ENCODE peak calls at places on chromosomes 1 and 21, in five cellular contexts. F is CD4-positive, alpha-beta T cell; Q is GM04504; V is T-helper 1 cell; I is iPS-NIHi11. U is an unnamed sample.

GRCh38 chr1:40861227-40862003 is 748 bp downstream of the CITED4 start:
- DNase-seq in F (peak; percentile 24), Q (no peak), V (no peak), I (peak; percentile 53), U (peak; percentile 10)

GRCh38 chr21:34360488-34361241 is 3.1 kb upstream of the KCNE2 start:
- DNase-seq in Q (no peak), V (no peak), F (no peak), I (no peak), U (no peak)

GRCh38 chr1:223478606-223479005 is 85.4 kb downstream of the CCDC185 start:
- DNase-seq in I (no peak), V (no peak), Q (no peak), F (no peak), U (no peak)

GRCh38 chr1:240189386-240189989 is 97.8 kb downstream of the FMN2 start:
- DNase-seq in V (no peak), Q (no peak), I (peak; percentile 55), F (no peak), U (no peak)

GRCh38 chr1:245039196-245039595 is 115.6 kb upstream of the KIF26B start:
- DNase-seq in I (no peak), Q (no peak), F (no peak), V (no peak), U (no peak)

GRCh38 chr1:118862755-118863154 is 125.4 kb downstream of the TBX15 start:
- DNase-seq in I (no peak), V (no peak), Q (no peak), F (no peak), U (no peak)

GRCh38 chr1:39631361-39632331 is 7.8 kb downstream of the HEYL start:
- DNase-seq in F (no peak), V (no peak), I (no peak), Q (no peak), U (no peak)

GRCh38 chr1:232954594-232955365 is 4.4 kb downstream of the NTPCR start:
- DNase-seq in Q (no peak), I (no peak), F (no peak), V (no peak), U (no peak)

GRCh38 chr1:16072616-16073484 is 601 bp downstream of the FAM131C start:
- DNase-seq in Q (no peak), F (no peak), V (no peak), I (peak; percentile 59), U (no peak)

GRCh38 chr1:66527688-66528087 is 6.3 kb upstream of the SGIP1 start:
- DNase-seq in F (no peak), I (no peak), Q (no peak), V (no peak), U (no peak)

GRCh38 chr1:15151377-15151806 is 2.2 kb upstream of the TMEM51 start:
- DNase-seq in F (no peak), I (no peak), V (no peak), Q (no peak), U (no peak)

GRCh38 chr1:110579460-110579859 is 26.7 kb downstream of the KCNA2 start:
- DNase-seq in I (no peak), Q (no peak), V (no peak), F (no peak), U (no peak)

GRCh38 chr21:22474403-22474802 is 1476.2 kb downstream of the NCAM2 start:
- DNase-seq in F (no peak), Q (no peak), V (no peak), I (no peak), U (no peak)

GRCh38 chr1:203296456-203297073 is 8.8 kb upstream of the BTG2 start:
- DNase-seq in I (no peak), F (no peak), V (no peak), Q (peak; percentile 31), U (no peak)

GRCh38 chr1:194175251-194175650 is 988.8 kb upstream of the B3GALT2 start:
- DNase-seq in Q (no peak), V (no peak), F (no peak), I (no peak), U (no peak)

GRCh38 chr21:37945036-37945435 is 28.8 kb upstream of the KCNJ6 start:
- DNase-seq in V (no peak), I (no peak), Q (no peak), F (no peak), U (no peak)

GRCh38 chr1:25111706-25112105 is 120.6 kb downstream of the SYF2 start:
- DNase-seq in I (no peak), F (no peak), V (no peak), Q (no peak), U (no peak)

GRCh38 chr1:225529726-225530125 is 101.9 kb upstream of the LBR start:
- DNase-seq in I (no peak), F (no peak), V (no peak), Q (no peak), U (no peak)

GRCh38 chr1:180627411-180627810 is 4.4 kb upstream of the XPR1 start:
- DNase-seq in Q (no peak), I (no peak), F (no peak), V (no peak), U (no peak)

GRCh38 chr1:116414364-116414763 is 41.3 kb downstream of the ATP1A1 start:
- DNase-seq in Q (no peak), F (no peak), V (no peak), I (no peak), U (no peak)

GRCh38 chr1:218679988-218680743 is 335.0 kb downstream of the TGFB2 start:
- DNase-seq in I (no peak), V (no peak), Q (no peak), F (no peak), U (no peak)

GRCh38 chr1:227318852-227319607 is 738 bp upstream of the CDC42BPA start:
- DNase-seq in I (peak; percentile 81), V (no peak), F (no peak), Q (no peak), U (no peak)

GRCh38 chr1:233211595-233211994 is 83.9 kb downstream of the PCNX2 start:
- DNase-seq in F (no peak), I (no peak), V (no peak), Q (no peak), U (no peak)

GRCh38 chr1:44609768-44610526 is 64.3 kb downstream of the TMEM53 start:
- DNase-seq in F (no peak), Q (no peak), I (no peak), V (no peak), U (no peak)

GRCh38 chr1:62395291-62395690 is 41.6 kb upstream of the USP1 start:
- DNase-seq in F (no peak), V (no peak), I (no peak), Q (no peak), U (no peak)